ENCODE peak calls at places on chromosomes 5 and 9, in six cellular contexts. A is A549, O is endothelial cell of umbilical vein, U is K562, H is GM12878, W is HepG2. B is an unnamed sample.

GRCh38 chr5:14667770-14668169 is 3.3 kb downstream of the OTULIN start:
- DNase-seq in A (no peak), O (no peak), U (no peak), H (no peak), W (no peak), B (no peak)

GRCh38 chr5:98109561-98110006 is 663.9 kb upstream of the RGMB start:
- DNase-seq in A (no peak), O (peak), U (no peak), H (no peak), W (no peak), B (no peak)

GRCh38 chr5:159917919-159918487 is 1.7 kb downstream of the ADRA1B start:
- DNase-seq in A (peak), O (no peak), U (no peak), H (no peak), W (no peak), B (no peak)

GRCh38 chr9:94096819-94097577 is 12.7 kb downstream of the PTPDC1 start:
- DNase-seq in A (no peak), O (no peak), U (no peak), H (no peak), W (no peak), B (no peak)

GRCh38 chr9:124723352-124723751 is 47.8 kb downstream of the NR6A1 start:
- DNase-seq in A (no peak), O (no peak), U (no peak), H (no peak), W (no peak), B (no peak)

GRCh38 chr5:167794121-167794520 is 497.3 kb upstream of the WWC1 start:
- DNase-seq in A (no peak), O (no peak), U (no peak), H (no peak), W (no peak), B (no peak)

GRCh38 chr9:83199240-83199639 is 136.3 kb upstream of the RASEF start:
- DNase-seq in A (peak), O (peak), U (no peak), H (no peak), W (peak), B (peak)

GRCh38 chr5:402615-403359 is 40.2 kb upstream of the EXOC3 start:
- DNase-seq in A (no peak), O (no peak), U (no peak), H (peak), W (no peak), B (peak)

GRCh38 chr5:67255881-67256280 is 59.3 kb upstream of the CD180 start:
- DNase-seq in A (no peak), O (no peak), U (no peak), H (no peak), W (no peak), B (no peak)

GRCh38 chr5:36523931-36524330 is 82.5 kb upstream of the SLC1A3 start:
- DNase-seq in A (no peak), O (no peak), U (no peak), H (no peak), W (no peak), B (no peak)

GRCh38 chr5:80240368-80240986 is 15.4 kb downstream of the SERINC5 start:
- DNase-seq in A (no peak), O (no peak), U (no peak), H (no peak), W (no peak), B (peak)

GRCh38 chr5:175572922-175573321 is 84.9 kb upstream of the HRH2 start:
- DNase-seq in A (no peak), O (no peak), U (no peak), H (no peak), W (peak), B (no peak)

GRCh38 chr5:18465833-18466681 is 831.8 kb downstream of the TAF11L14 start:
- DNase-seq in A (peak), O (peak), U (peak), H (peak), W (peak), B (peak)

GRCh38 chr5:56383761-56384160 is 150.6 kb upstream of the ANKRD55 start:
- DNase-seq in A (no peak), O (no peak), U (peak), H (no peak), W (no peak), B (peak)

GRCh38 chr5:176797456-176798093 is 12.8 kb upstream of the UNC5A start:
- DNase-seq in A (no peak), O (no peak), U (no peak), H (no peak), W (no peak), B (no peak)

GRCh38 chr5:90434116-90434714 is 24.7 kb upstream of the CETN3 start:
- DNase-seq in A (no peak), O (peak), U (peak), H (no peak), W (peak), B (peak)

GRCh38 chr9:109816490-109816889 is 36.5 kb downstream of the PALM2AKAP2 start:
- DNase-seq in A (peak), O (peak), U (no peak), H (no peak), W (peak), B (peak)

GRCh38 chr9:82532504-82532903 is 530.4 kb downstream of the RASEF start:
- DNase-seq in A (peak), O (no peak), U (no peak), H (no peak), W (peak), B (peak)

GRCh38 chr5:77679791-77680190 is 41.3 kb upstream of the OTP start:
- DNase-seq in A (no peak), O (no peak), U (no peak), H (no peak), W (peak), B (peak)

GRCh38 chr9:120369608-120370220 is 210.3 kb downstream of the CDK5RAP2 start:
- DNase-seq in A (no peak), O (no peak), U (no peak), H (no peak), W (no peak), B (peak)

GRCh38 chr9:134482226-134482625 is 156.0 kb downstream of the RXRA start:
- DNase-seq in A (no peak), O (no peak), U (no peak), H (no peak), W (no peak), B (no peak)

GRCh38 chr5:179378116-179378440 is 32.8 kb upstream of the ADAMTS2 start:
- DNase-seq in A (no peak), O (no peak), U (no peak), H (no peak), W (no peak), B (no peak)

GRCh38 chr5:141876628-141877477 is 1.4 kb downstream of the PCDH1 start:
- DNase-seq in A (no peak), O (peak), U (no peak), H (no peak), W (no peak), B (no peak)

GRCh38 chr9:18605763-18606162 is 131.8 kb downstream of the ADAMTSL1 start:
- DNase-seq in A (no peak), O (peak), U (no peak), H (no peak), W (no peak), B (no peak)

DNA sequence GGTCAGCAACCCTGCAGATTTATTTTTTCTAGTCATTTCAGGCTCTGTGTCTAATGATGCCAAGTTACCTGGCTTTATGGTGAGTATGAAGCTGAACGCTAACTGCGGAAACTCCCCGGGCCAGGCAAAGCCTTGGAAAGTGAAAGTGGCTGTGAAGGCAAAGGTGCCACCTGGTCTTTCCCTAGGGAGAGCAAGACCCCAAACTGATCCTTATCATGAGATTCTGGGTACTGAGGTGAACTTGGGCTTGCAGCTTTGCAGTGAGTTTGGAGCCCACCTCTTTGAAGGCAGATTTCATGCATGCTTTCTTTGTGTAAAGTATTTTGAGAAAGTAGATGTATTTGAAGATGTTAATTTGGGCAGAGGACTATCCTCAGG is 63.3 kb downstream of the CARTPT start:
- DNase-seq in A (no peak), O (no peak), U (no peak), H (peak), W (no peak), B (no peak)
- TF ChIP-seq MYC in A (no peak), O (no peak), U (no peak), H (no peak), W (no peak), B (no peak)

GRCh38 chr5:33662721-33663435 is 222.1 kb downstream of the TARS1 start:
- DNase-seq in A (no peak), O (no peak), U (no peak), H (no peak), W (no peak), B (no peak)
- TF ChIP-seq MAX in A (no peak), O (no peak), U (no peak), H (no peak), W (no peak), B (no peak)

DNA sequence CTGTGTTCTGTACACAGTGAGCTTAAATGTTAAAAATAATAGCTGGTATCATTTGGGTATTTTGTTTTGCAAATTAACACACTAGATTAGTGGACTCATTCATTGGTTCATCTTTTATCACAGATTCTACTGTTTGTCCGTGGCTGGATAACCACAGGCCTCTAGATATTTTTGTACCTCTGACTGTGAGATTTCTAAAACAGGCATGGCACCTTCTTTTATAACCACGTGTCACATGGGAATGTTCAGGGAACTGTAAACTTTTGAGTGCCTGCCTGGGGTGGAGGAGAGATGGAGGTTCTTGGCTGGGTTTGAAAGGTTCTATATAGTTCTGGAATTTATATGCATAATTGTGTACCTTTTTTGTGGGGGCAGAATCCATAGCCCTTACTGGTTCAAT is 16.7 kb downstream of the TLE4 start:
- DNase-seq in A (no peak), O (no peak), U (no peak), H (no peak), W (no peak), B (no peak)
- H3K4me3 ChIP-seq in A (no peak), O (no peak), U (no peak), H (no peak), W (no peak), B (no peak)

GRCh38 chr9:129627556-129628492 is 1.9 kb downstream of the NTMT1 start:
- DNase-seq in A (no peak), O (no peak), U (no peak), H (no peak), W (no peak), B (no peak)

GRCh38 chr9:129624947-129625346 is 1.0 kb upstream of the NTMT1 start:
- DNase-seq in A (no peak), O (no peak), U (no peak), H (no peak), W (peak), B (peak)

GRCh38 chr9:129628709-129629108 is 2.7 kb downstream of the NTMT1 start:
- DNase-seq in A (no peak), O (no peak), U (no peak), H (no peak), W (no peak), B (no peak)

GRCh38 chr9:129626079-129626943 is at the start of gene NTMT1:
- DNase-seq in A (peak), O (peak), U (peak), H (peak), W (peak), B (peak)

DNA sequence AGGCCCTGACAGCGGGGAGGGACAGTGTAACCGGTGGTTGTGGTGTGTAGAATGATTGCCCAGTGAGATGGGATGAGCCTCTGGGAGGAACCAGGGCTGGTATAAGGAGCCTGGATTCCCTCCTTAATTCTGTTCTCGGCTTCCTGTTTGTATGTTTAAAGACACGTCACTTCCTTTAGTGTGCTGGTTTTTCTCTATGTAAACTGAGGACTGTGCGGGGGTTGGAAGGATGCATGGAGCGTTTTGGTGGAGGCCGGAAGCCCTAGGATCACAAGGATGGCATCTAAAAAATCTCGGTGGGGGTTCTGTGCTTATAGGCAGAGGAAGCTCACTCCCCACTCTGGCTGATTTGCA is 958 bp downstream of the NTMT1 start:
- DNase-seq in A (no peak), O (peak), U (no peak), H (no peak), W (no peak), B (peak)
- TF ChIP-seq MYC in A (no peak), O (no peak), U (no peak), H (no peak), W (no peak), B (no peak)

GRCh38 chr9:100317706-100318105 is 35.0 kb downstream of the TEX10 start:
- DNase-seq in A (no peak), O (no peak), U (no peak), H (no peak), W (no peak), B (no peak)
- TF ChIP-seq MAX in A (no peak), O (no peak), U (no peak), H (no peak), W (no peak), B (no peak)

B was measured in NB4.